ENCODE peak calls at places on chromosomes 13 and 19, in four cellular contexts. One of them, this sample, is unnamed.

GRCh38 chr19:10230155-10230903 is 802 bp downstream of the S1PR2 start:
- DNase-seq in H9: peak
- DNase-seq in mesenchymal stem cell: peak
- DNase-seq in trophoblast cell: peak
- DNase-seq in this sample: peak

GRCh38 chr19:5738423-5738822 is 18.0 kb downstream of the CATSPERD start:
- DNase-seq in trophoblast cell: peak
- DNase-seq in H9: no peak
- DNase-seq in mesenchymal stem cell: peak
- DNase-seq in this sample: no peak

GRCh38 chr19:44653977-44654784 is 10.5 kb downstream of the PVR start:
- DNase-seq in H9: peak
- DNase-seq in trophoblast cell: peak
- DNase-seq in mesenchymal stem cell: peak
- DNase-seq in this sample: peak

GRCh38 chr19:40663712-40664692 is 26.4 kb downstream of the NUMBL start:
- DNase-seq in trophoblast cell: no peak
- DNase-seq in mesenchymal stem cell: peak
- DNase-seq in H9: no peak
- DNase-seq in this sample: no peak

GRCh38 chr13:41774605-41775218 is 186.2 kb downstream of the VWA8 start:
- DNase-seq in trophoblast cell: no peak
- DNase-seq in H9: no peak
- DNase-seq in mesenchymal stem cell: no peak
- DNase-seq in this sample: no peak

GRCh38 chr13:50082426-50083283 is 67.4 kb downstream of the KCNRG start:
- DNase-seq in trophoblast cell: peak
- DNase-seq in mesenchymal stem cell: peak
- DNase-seq in H9: peak
- DNase-seq in this sample: peak

GRCh38 chr19:33226550-33227241 is 1.0 kb upstream of the SLC7A10 start:
- DNase-seq in H9: peak
- DNase-seq in trophoblast cell: no peak
- DNase-seq in mesenchymal stem cell: peak
- DNase-seq in this sample: no peak

GRCh38 chr13:75870397-75870801 is 234.3 kb downstream of the LMO7 start:
- DNase-seq in trophoblast cell: peak
- DNase-seq in H9: no peak
- DNase-seq in mesenchymal stem cell: peak
- DNase-seq in this sample: peak

GRCh38 chr13:36528105-36528504 is 95.8 kb downstream of the CCNA1 start:
- DNase-seq in mesenchymal stem cell: no peak
- DNase-seq in H9: no peak
- DNase-seq in trophoblast cell: no peak
- DNase-seq in this sample: no peak

GRCh38 chr13:34201050-34201913 is 383.3 kb downstream of the RFC3 start:
- DNase-seq in trophoblast cell: no peak
- DNase-seq in H9: no peak
- DNase-seq in mesenchymal stem cell: no peak
- DNase-seq in this sample: no peak

GRCh38 chr13:33931397-33931987 is 113.5 kb downstream of the RFC3 start:
- DNase-seq in trophoblast cell: peak
- DNase-seq in mesenchymal stem cell: peak
- DNase-seq in H9: no peak
- DNase-seq in this sample: peak

GRCh38 chr13:103525530-103525929 is 459.3 kb upstream of the SLC10A2 start:
- DNase-seq in trophoblast cell: no peak
- DNase-seq in H9: no peak
- DNase-seq in mesenchymal stem cell: no peak
- DNase-seq in this sample: no peak

GRCh38 chr13:75101997-75102720 is 379.8 kb downstream of the TBC1D4 start:
- DNase-seq in mesenchymal stem cell: no peak
- DNase-seq in trophoblast cell: no peak
- DNase-seq in H9: peak
- DNase-seq in this sample: no peak

GRCh38 chr13:80249906-80250513 is 90.9 kb downstream of the SPRY2 start:
- DNase-seq in trophoblast cell: no peak
- DNase-seq in mesenchymal stem cell: no peak
- DNase-seq in H9: no peak
- DNase-seq in this sample: no peak

GRCh38 chr19:4014541-4015491 is 7.3 kb downstream of the PIAS4 start:
- DNase-seq in trophoblast cell: no peak
- DNase-seq in H9: peak
- DNase-seq in mesenchymal stem cell: no peak
- DNase-seq in this sample: no peak

GRCh38 chr13:113493315-113493951 is 2.9 kb upstream of the DCUN1D2 start:
- DNase-seq in H9: no peak
- DNase-seq in mesenchymal stem cell: peak
- DNase-seq in trophoblast cell: peak
- DNase-seq in this sample: no peak

GRCh38 chr19:47623151-47623920 is 14.4 kb downstream of the BICRA start:
- DNase-seq in mesenchymal stem cell: no peak
- DNase-seq in H9: no peak
- DNase-seq in trophoblast cell: no peak
- DNase-seq in this sample: no peak

GRCh38 chr13:113608967-113609533 is 24.5 kb downstream of the TFDP1 start:
- DNase-seq in trophoblast cell: no peak
- DNase-seq in H9: no peak
- DNase-seq in mesenchymal stem cell: no peak
- DNase-seq in this sample: no peak

GRCh38 chr13:110493613-110494012 is 67.9 kb downstream of the RAB20 start:
- DNase-seq in mesenchymal stem cell: no peak
- DNase-seq in H9: no peak
- DNase-seq in trophoblast cell: no peak
- DNase-seq in this sample: no peak

GRCh38 chr13:23867027-23867491 is 22.1 kb downstream of the MIPEP start:
- DNase-seq in trophoblast cell: no peak
- DNase-seq in H9: peak
- DNase-seq in mesenchymal stem cell: peak
- DNase-seq in this sample: no peak

GRCh38 chr19:13987101-13987890 is 18.8 kb downstream of the RFX1 start:
- DNase-seq in mesenchymal stem cell: no peak
- DNase-seq in H9: no peak
- DNase-seq in trophoblast cell: no peak
- DNase-seq in this sample: no peak

GRCh38 chr13:113119822-113120189 is 2.8 kb upstream of the F10 start:
- DNase-seq in trophoblast cell: no peak
- DNase-seq in mesenchymal stem cell: no peak
- DNase-seq in H9: no peak
- DNase-seq in this sample: no peak

DNA sequence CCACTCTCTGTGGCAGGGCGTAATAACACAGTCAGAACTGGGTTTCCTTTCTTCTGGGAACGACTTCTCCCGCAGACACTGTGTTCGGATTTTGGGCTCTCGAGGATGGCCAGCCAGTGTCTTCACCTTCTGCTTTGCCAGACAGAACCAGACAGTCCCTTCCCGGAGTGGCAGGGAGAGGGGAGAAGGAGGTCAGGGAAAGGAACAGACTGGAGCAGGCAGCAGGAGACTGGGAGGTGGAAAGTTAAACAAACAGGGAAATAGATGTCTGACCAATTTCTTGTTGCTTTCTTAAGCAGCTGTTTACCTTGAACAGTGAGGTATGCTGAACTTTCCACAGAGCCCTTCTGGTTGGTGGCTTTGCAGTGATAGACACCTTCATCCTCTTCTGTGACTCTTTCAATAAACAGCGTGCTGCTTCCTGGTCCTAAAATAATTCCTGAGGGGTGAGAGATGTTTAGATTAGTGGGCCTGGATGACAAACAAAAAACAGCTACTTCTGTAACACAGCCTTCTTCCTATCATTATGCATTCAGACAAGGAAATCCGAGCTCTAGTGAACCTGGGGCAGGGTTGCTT is 137.6 kb downstream of the FLT1 start:
- DNase-seq in H9: no peak
- DNase-seq in trophoblast cell: no peak
- DNase-seq in mesenchymal stem cell: peak
- DNase-seq in this sample: no peak
- H2BK120ac ChIP-seq in H9: peak
- H2BK120ac ChIP-seq in trophoblast cell: peak
- H2BK120ac ChIP-seq in mesenchymal stem cell: no peak
- H2BK120ac ChIP-seq in this sample: no peak

GRCh38 chr19:49811328-49811727 is 1.8 kb downstream of the FUZ start:
- DNase-seq in mesenchymal stem cell: no peak
- DNase-seq in H9: no peak
- DNase-seq in trophoblast cell: no peak
- DNase-seq in this sample: no peak

GRCh38 chr19:49814010-49814409 is 918 bp upstream of the FUZ start:
- DNase-seq in mesenchymal stem cell: no peak
- DNase-seq in H9: no peak
- DNase-seq in trophoblast cell: no peak
- DNase-seq in this sample: no peak

GRCh38 chr19:49809987-49810389 is 3.1 kb downstream of the FUZ start:
- DNase-seq in H9: no peak
- DNase-seq in mesenchymal stem cell: no peak
- DNase-seq in trophoblast cell: no peak
- DNase-seq in this sample: no peak

GRCh38 chr19:49812997-49813861 is at the start of gene FUZ:
- DNase-seq in H9: peak
- DNase-seq in mesenchymal stem cell: peak
- DNase-seq in trophoblast cell: peak
- DNase-seq in this sample: peak

GRCh38 chr19:49812452-49812996 is 568 bp downstream of the FUZ start:
- DNase-seq in mesenchymal stem cell: no peak
- DNase-seq in trophoblast cell: no peak
- DNase-seq in H9: no peak
- DNase-seq in this sample: no peak
- H2BK12ac ChIP-seq in mesenchymal stem cell: no peak
- H2BK12ac ChIP-seq in trophoblast cell: no peak
- H2BK12ac ChIP-seq in H9: peak
- H2BK12ac ChIP-seq in this sample: no peak

GRCh38 chr13:44273991-44274810 is 99.4 kb upstream of the SERP2 start:
- DNase-seq in trophoblast cell: no peak
- DNase-seq in H9: no peak
- DNase-seq in mesenchymal stem cell: peak
- DNase-seq in this sample: no peak
- H3K9ac ChIP-seq in trophoblast cell: no peak
- H3K9ac ChIP-seq in H9: no peak
- H3K9ac ChIP-seq in mesenchymal stem cell: peak
- H3K9ac ChIP-seq in this sample: no peak

GRCh38 chr13:45466359-45466758 is 1.6 kb downstream of the COG3 start:
- DNase-seq in H9: no peak
- DNase-seq in trophoblast cell: no peak
- DNase-seq in mesenchymal stem cell: no peak
- DNase-seq in this sample: no peak

GRCh38 chr13:45468676-45469075 is 3.9 kb downstream of the COG3 start:
- DNase-seq in mesenchymal stem cell: no peak
- DNase-seq in trophoblast cell: peak
- DNase-seq in H9: no peak
- DNase-seq in this sample: no peak

GRCh38 chr13:45464141-45464686 is 525 bp upstream of the COG3 start:
- DNase-seq in trophoblast cell: no peak
- DNase-seq in H9: no peak
- DNase-seq in mesenchymal stem cell: no peak
- DNase-seq in this sample: no peak

GRCh38 chr13:45464687-45465453 is at the start of gene COG3:
- DNase-seq in H9: peak
- DNase-seq in mesenchymal stem cell: peak
- DNase-seq in trophoblast cell: peak
- DNase-seq in this sample: peak
- H2BK120ac ChIP-seq in H9: no peak
- H2BK120ac ChIP-seq in mesenchymal stem cell: peak
- H2BK120ac ChIP-seq in trophoblast cell: peak
- H2BK120ac ChIP-seq in this sample: no peak

DNA sequence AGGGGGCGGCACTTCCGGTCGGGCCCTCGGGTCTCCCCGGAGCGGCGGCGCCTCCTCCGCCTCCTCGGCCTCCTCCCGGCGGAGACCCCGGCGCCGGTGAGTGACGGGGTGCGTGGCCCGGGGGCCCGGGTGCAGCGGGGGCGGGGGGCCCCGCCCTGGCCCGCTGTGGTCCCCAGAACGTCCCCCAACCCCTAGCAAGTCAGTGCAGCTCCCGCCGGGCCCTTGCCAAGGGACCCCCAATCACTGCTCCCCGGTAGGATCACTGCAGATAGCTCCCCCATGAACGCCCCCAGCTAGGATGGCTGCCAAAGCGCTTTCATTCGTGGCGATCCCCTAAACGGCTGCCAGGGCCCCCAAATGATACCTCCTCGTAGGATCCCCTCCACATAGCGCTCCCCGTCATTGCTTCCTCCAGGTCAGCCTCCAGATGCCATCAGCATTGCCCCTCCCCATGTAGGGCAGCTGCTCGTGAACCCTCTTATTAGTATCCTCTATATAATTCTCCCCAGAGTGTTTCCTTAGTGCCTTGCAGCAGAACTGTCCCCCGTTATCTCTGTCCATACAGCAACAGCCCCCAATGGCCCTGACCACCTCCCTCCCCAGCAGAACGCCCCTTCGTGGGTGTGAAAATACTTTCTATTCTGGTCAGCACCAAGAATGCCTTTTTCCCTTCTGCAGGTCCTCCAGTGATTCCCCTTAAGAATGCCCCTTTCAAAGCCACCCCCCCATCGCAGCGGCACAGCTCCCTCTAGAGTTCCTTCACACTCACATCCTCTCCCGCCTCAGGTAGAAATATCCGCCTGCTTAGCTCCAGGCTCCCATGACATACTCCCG is at the start of gene ZNF865:
- DNase-seq in mesenchymal stem cell: peak
- DNase-seq in H9: peak
- DNase-seq in trophoblast cell: peak
- DNase-seq in this sample: no peak
- H2BK12ac ChIP-seq in mesenchymal stem cell: peak
- H2BK12ac ChIP-seq in H9: no peak
- H2BK12ac ChIP-seq in trophoblast cell: no peak
- H2BK12ac ChIP-seq in this sample: no peak

GRCh38 chr13:77328819-77329132 is 1.9 kb upstream of the MYCBP2 start:
- DNase-seq in mesenchymal stem cell: no peak
- DNase-seq in H9: no peak
- DNase-seq in trophoblast cell: no peak
- DNase-seq in this sample: no peak
- H3K9ac ChIP-seq in mesenchymal stem cell: peak
- H3K9ac ChIP-seq in H9: no peak
- H3K9ac ChIP-seq in trophoblast cell: no peak
- H3K9ac ChIP-seq in this sample: no peak

DNA sequence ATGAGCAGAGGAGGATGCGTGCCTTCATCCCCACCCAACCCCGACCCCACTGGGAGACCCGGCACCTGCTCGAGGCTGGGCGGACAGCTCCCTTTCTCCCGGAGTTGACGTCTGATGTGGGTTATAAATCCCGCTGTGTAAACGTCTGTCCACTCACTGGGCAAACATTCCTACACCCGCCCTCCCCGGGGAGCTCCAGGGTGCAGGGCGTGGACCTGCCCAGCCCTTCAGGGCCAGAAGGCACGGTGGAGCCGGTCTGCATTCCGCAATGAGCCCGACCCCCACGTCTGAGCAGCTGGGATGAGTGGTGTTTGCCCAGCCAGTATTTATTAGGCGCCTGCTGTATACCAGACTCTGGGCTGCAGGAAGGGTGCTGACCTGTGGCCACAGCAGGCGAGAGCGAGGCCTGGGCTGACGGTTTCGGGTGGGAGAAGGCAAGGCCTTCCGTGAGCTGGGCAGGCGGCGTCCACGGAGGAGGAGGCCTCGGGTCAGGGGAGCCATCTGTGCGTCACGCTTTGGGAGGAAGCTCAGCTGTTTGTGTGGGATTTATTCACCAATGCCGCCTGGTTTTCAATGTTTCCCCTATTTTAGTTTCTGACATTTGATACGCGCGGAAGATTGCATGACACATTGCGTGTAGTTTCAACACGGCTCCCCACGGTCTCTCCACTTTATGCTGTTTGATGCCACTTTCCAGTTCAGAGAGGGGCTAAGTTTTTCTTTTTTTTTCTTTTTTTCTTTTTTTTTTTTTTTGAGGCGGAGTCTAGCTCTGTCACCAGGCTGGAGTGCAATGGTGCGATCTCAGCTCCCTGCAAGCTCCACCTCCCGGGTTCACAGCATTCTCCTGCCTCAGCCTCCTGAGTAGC is 2.0 kb downstream of the MISP start:
- DNase-seq in H9: no peak
- DNase-seq in trophoblast cell: peak
- DNase-seq in mesenchymal stem cell: peak
- DNase-seq in this sample: no peak
- H2BK120ac ChIP-seq in H9: no peak
- H2BK120ac ChIP-seq in trophoblast cell: no peak
- H2BK120ac ChIP-seq in mesenchymal stem cell: no peak
- H2BK120ac ChIP-seq in this sample: no peak

This sample was measured in neuronal stem cell.